ENCODE peak calls at places on chromosomes 2 and 18, in eight cellular contexts. F, O, V, P, B, K, H and D are unnamed samples.

GRCh38 chr2:21194828-21195227 is 71.1 kb downstream of the TDRD15 start:
- DNase-seq in H (no peak), P (no peak), O (no peak), F (no peak), K (no peak), V (no peak), B (no peak), D (no peak)

GRCh38 chr18:51009071-51009470 is 20.9 kb upstream of the SMAD4 start:
- DNase-seq in K (no peak), F (no peak), H (peak), B (no peak), O (peak), P (no peak), V (no peak), D (no peak)

GRCh38 chr2:8550481-8550880 is 131.4 kb upstream of the ID2 start:
- DNase-seq in O (no peak), K (no peak), P (no peak), V (no peak), B (no peak), H (no peak), F (no peak), D (no peak)

GRCh38 chr2:181500201-181500600 is 43.0 kb downstream of the ITGA4 start:
- DNase-seq in B (no peak), H (no peak), P (no peak), F (no peak), O (no peak), K (no peak), V (no peak), D (no peak)

GRCh38 chr18:73316513-73316912 is 448.7 kb upstream of the NETO1 start:
- DNase-seq in K (no peak), F (peak), P (no peak), B (no peak), V (no peak), O (no peak), H (peak), D (no peak)

GRCh38 chr2:118668431-118669424 is 178.7 kb downstream of the EN1 start:
- DNase-seq in O (peak), B (peak), K (no peak), H (peak), F (peak), V (no peak), P (no peak), D (peak)

GRCh38 chr2:120825370-120826259 is 89.9 kb downstream of the GLI2 start:
- DNase-seq in B (no peak), O (peak), H (peak), V (no peak), F (peak), P (no peak), K (peak), D (peak)

GRCh38 chr2:137964066-137964858 is at the start of gene HNMT:
- DNase-seq in B (no peak), P (no peak), O (peak), K (peak), V (no peak), F (peak), H (peak), D (peak)

GRCh38 chr2:164706522-164706921 is 85.2 kb upstream of the GRB14 start:
- DNase-seq in V (no peak), F (peak), B (no peak), K (no peak), H (peak), O (peak), P (no peak), D (peak)

GRCh38 chr2:208222351-208222750 is 32.5 kb downstream of the IDH1 start:
- DNase-seq in O (peak), B (no peak), F (peak), K (no peak), P (no peak), V (no peak), H (peak), D (no peak)

GRCh38 chr2:207416111-207416510 is 113.7 kb upstream of the CREB1 start:
- DNase-seq in B (no peak), H (peak), P (no peak), F (no peak), K (no peak), V (no peak), O (no peak), D (no peak)

GRCh38 chr2:227292314-227292713 is 32.7 kb upstream of the MFF start:
- DNase-seq in P (no peak), V (no peak), B (no peak), K (no peak), O (no peak), H (no peak), F (no peak), D (no peak)

GRCh38 chr2:113966171-113966570 is 76.3 kb downstream of the ACTR3 start:
- DNase-seq in F (no peak), K (no peak), H (no peak), V (no peak), O (no peak), P (no peak), B (no peak), D (no peak)

GRCh38 chr2:99488587-99488998 is 1.2 kb downstream of the REV1 start:
- DNase-seq in O (peak), H (peak), P (peak), V (peak), K (no peak), B (no peak), F (no peak), D (peak)

GRCh38 chr2:69209482-69209881 is 177.5 kb downstream of the GFPT1 start:
- DNase-seq in V (no peak), K (no peak), F (no peak), H (no peak), P (no peak), O (no peak), B (no peak), D (no peak)

GRCh38 chr2:1869248-1869647 is 124.9 kb upstream of the PXDN start:
- DNase-seq in H (no peak), K (no peak), O (no peak), B (no peak), F (no peak), V (no peak), P (no peak), D (no peak)
- H3K4me3 ChIP-seq in H (no peak), K (no peak), O (no peak), B (no peak), F (no peak), V (no peak), P (no peak), D (no peak)

GRCh38 chr18:25349131-25349925 is 2.6 kb downstream of the ZNF521 start:
- DNase-seq in P (no peak), H (peak), K (peak), V (no peak), O (peak), B (no peak), F (peak), D (peak)
- H3K4me3 ChIP-seq in P (no peak), H (peak), K (peak), V (no peak), O (peak), B (no peak), F (peak), D (peak)

GRCh38 chr2:241964133-241964532 is 94.6 kb downstream of the RTP5 start:
- DNase-seq in V (no peak), P (no peak), B (no peak), H (no peak), K (no peak), F (no peak), O (no peak), D (peak)

GRCh38 chr2:241966671-241967070 is 97.1 kb downstream of the RTP5 start:
- DNase-seq in F (no peak), O (peak), B (no peak), P (no peak), H (peak), V (no peak), K (no peak), D (no peak)

GRCh38 chr2:241967745-241968144 is 98.2 kb downstream of the RTP5 start:
- DNase-seq in K (no peak), O (no peak), V (no peak), P (no peak), B (no peak), F (no peak), H (no peak), D (no peak)

GRCh38 chr2:241967096-241967495 is 97.6 kb downstream of the RTP5 start:
- DNase-seq in O (no peak), H (no peak), K (peak), P (no peak), F (no peak), B (no peak), V (no peak), D (no peak)

DNA sequence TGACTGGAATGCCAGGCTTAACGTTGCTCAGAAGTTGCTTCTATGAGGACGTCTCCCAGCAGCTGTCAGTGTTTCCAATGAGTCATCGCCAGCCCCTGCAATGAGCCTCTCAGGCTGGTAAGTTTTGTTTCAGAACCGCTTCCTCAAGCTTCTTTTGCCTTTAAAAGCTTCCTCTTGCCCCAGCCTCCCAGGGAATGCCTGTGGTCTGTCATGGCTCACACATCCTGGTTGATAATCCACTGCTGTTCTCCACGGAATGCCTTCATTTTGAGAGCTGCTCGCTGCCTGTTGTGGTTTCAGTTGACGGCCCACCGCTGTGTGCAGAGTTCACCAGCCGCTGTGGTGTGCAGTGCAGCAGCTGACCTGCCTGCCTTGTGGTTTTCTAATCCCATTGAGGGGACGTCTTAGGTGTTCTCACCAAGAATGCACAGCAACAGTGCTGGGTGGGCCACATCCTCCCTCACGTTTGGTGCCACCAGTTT is 96.4 kb downstream of the RTP5 start:
- DNase-seq in H (peak), V (peak), P (peak), O (peak), F (peak), K (peak), B (peak), D (peak)
- H3K4me3 ChIP-seq in H (no peak), V (peak), P (no peak), O (peak), F (peak), K (no peak), B (peak), D (peak)

GRCh38 chr2:11829324-11829946 is 83.0 kb downstream of the LPIN1 start:
- DNase-seq in O (peak), K (peak), V (peak), H (peak), F (peak), P (peak), B (peak), D (peak)
- H3K4me3 ChIP-seq in O (peak), K (peak), V (peak), H (no peak), F (no peak), P (no peak), B (peak), D (no peak)

GRCh38 chr2:200308001-200308400 is 1.5 kb downstream of the SPATS2L start:
- DNase-seq in H (peak), K (no peak), V (no peak), F (peak), B (no peak), O (peak), P (no peak), D (peak)

GRCh38 chr2:200306969-200307811 is 697 bp downstream of the SPATS2L start:
- DNase-seq in F (peak), K (peak), B (no peak), V (peak), P (no peak), H (peak), O (peak), D (peak)

GRCh38 chr2:200310545-200310971 is 4.1 kb downstream of the SPATS2L start:
- DNase-seq in B (no peak), O (peak), F (peak), V (no peak), H (peak), K (no peak), P (no peak), D (peak)

GRCh38 chr2:200309296-200309846 is 2.9 kb downstream of the SPATS2L start:
- DNase-seq in H (no peak), V (no peak), F (no peak), K (no peak), B (no peak), P (no peak), O (no peak), D (no peak)

GRCh38 chr2:200308421-200309295 is 2.2 kb downstream of the SPATS2L start:
- DNase-seq in O (peak), V (no peak), B (no peak), P (no peak), H (peak), F (no peak), K (no peak), D (peak)
- H3K4me3 ChIP-seq in O (peak), V (peak), B (peak), P (no peak), H (peak), F (peak), K (peak), D (peak)

GRCh38 chr2:183408562-183408961 is 284.3 kb downstream of the NUP35 start:
- DNase-seq in K (no peak), P (no peak), H (no peak), O (no peak), F (no peak), V (no peak), B (no peak), D (no peak)
- H3K4me3 ChIP-seq in K (no peak), P (no peak), H (no peak), O (no peak), F (no peak), V (no peak), B (no peak), D (no peak)